ENCODE peak calls at places on chromosome 3, in eight cellular contexts. One of them, this sample, is unnamed.

GRCh38 chr3:133573054-133573628 is 345 bp upstream of the CDV3 start:
- DNase-seq in AG04449: peak; percentile 100
- DNase-seq in body of pancreas: peak; percentile 100
- DNase-seq in foreskin fibroblast: peak; percentile 100
- DNase-seq in AG09309: peak; percentile 100
- DNase-seq in brain microvascular endothelial cell: peak; percentile 100
- DNase-seq in bronchial epithelial cell: peak; percentile 99
- DNase-seq in AG10803: peak; percentile 100
- DNase-seq in this sample: peak; percentile 100

GRCh38 chr3:150450906-150451305 is 42.8 kb downstream of the TSC22D2 start:
- DNase-seq in AG04449: no peak
- DNase-seq in body of pancreas: no peak
- DNase-seq in foreskin fibroblast: no peak
- DNase-seq in AG09309: no peak
- DNase-seq in brain microvascular endothelial cell: no peak
- DNase-seq in bronchial epithelial cell: no peak
- DNase-seq in AG10803: no peak
- DNase-seq in this sample: no peak

GRCh38 chr3:66812126-66812525 is 186.0 kb upstream of the KBTBD8 start:
- DNase-seq in AG04449: no peak
- DNase-seq in body of pancreas: no peak
- DNase-seq in foreskin fibroblast: peak; percentile 84
- DNase-seq in AG09309: no peak
- DNase-seq in brain microvascular endothelial cell: peak; percentile 17
- DNase-seq in bronchial epithelial cell: peak; percentile 48
- DNase-seq in AG10803: peak; percentile 49
- DNase-seq in this sample: no peak

GRCh38 chr3:23913873-23914743 is 2.7 kb downstream of the NKIRAS1 start:
- DNase-seq in AG04449: no peak
- DNase-seq in body of pancreas: no peak
- DNase-seq in foreskin fibroblast: no peak
- DNase-seq in AG09309: no peak
- DNase-seq in brain microvascular endothelial cell: no peak
- DNase-seq in bronchial epithelial cell: no peak
- DNase-seq in AG10803: no peak
- DNase-seq in this sample: no peak

GRCh38 chr3:113312416-113312815 is 101.1 kb downstream of the BOC start:
- DNase-seq in AG04449: no peak
- DNase-seq in body of pancreas: no peak
- DNase-seq in foreskin fibroblast: no peak
- DNase-seq in AG09309: no peak
- DNase-seq in brain microvascular endothelial cell: no peak
- DNase-seq in bronchial epithelial cell: no peak
- DNase-seq in AG10803: no peak
- DNase-seq in this sample: no peak

GRCh38 chr3:50620846-50621245 is 3.9 kb downstream of the MAPKAPK3 start:
- DNase-seq in AG04449: no peak
- DNase-seq in body of pancreas: no peak
- DNase-seq in foreskin fibroblast: peak; percentile 68
- DNase-seq in AG09309: no peak
- DNase-seq in brain microvascular endothelial cell: no peak
- DNase-seq in bronchial epithelial cell: no peak
- DNase-seq in AG10803: no peak
- DNase-seq in this sample: no peak

GRCh38 chr3:49718419-49719213 is 868 bp downstream of the AMIGO3 start:
- DNase-seq in AG04449: no peak
- DNase-seq in body of pancreas: no peak
- DNase-seq in foreskin fibroblast: peak; percentile 38
- DNase-seq in AG09309: no peak
- DNase-seq in brain microvascular endothelial cell: no peak
- DNase-seq in bronchial epithelial cell: peak; percentile 14
- DNase-seq in AG10803: no peak
- DNase-seq in this sample: no peak

GRCh38 chr3:60708191-60708975 is 542.9 kb downstream of the FHIT start:
- DNase-seq in AG04449: peak; percentile 63
- DNase-seq in body of pancreas: no peak
- DNase-seq in foreskin fibroblast: peak; percentile 48
- DNase-seq in AG09309: no peak
- DNase-seq in brain microvascular endothelial cell: peak; percentile 82
- DNase-seq in bronchial epithelial cell: peak; percentile 37
- DNase-seq in AG10803: peak; percentile 71
- DNase-seq in this sample: peak; percentile 89

GRCh38 chr3:115134648-115135347 is 12.3 kb downstream of the ZBTB20 start:
- DNase-seq in AG04449: no peak
- DNase-seq in body of pancreas: no peak
- DNase-seq in foreskin fibroblast: no peak
- DNase-seq in AG09309: no peak
- DNase-seq in brain microvascular endothelial cell: no peak
- DNase-seq in bronchial epithelial cell: no peak
- DNase-seq in AG10803: no peak
- DNase-seq in this sample: no peak

GRCh38 chr3:45176912-45177311 is 30.7 kb upstream of the CDCP1 start:
- DNase-seq in AG04449: no peak
- DNase-seq in body of pancreas: no peak
- DNase-seq in foreskin fibroblast: no peak
- DNase-seq in AG09309: no peak
- DNase-seq in brain microvascular endothelial cell: no peak
- DNase-seq in bronchial epithelial cell: no peak
- DNase-seq in AG10803: no peak
- DNase-seq in this sample: no peak

GRCh38 chr3:4588410-4588809 is 95.3 kb downstream of the ITPR1 start:
- DNase-seq in AG04449: peak; percentile 3
- DNase-seq in body of pancreas: no peak
- DNase-seq in foreskin fibroblast: peak; percentile 75
- DNase-seq in AG09309: no peak
- DNase-seq in brain microvascular endothelial cell: peak; percentile 52
- DNase-seq in bronchial epithelial cell: peak; percentile 58
- DNase-seq in AG10803: peak; percentile 31
- DNase-seq in this sample: peak; percentile 24

GRCh38 chr3:19149388-19149787 is 1.1 kb downstream of the KCNH8 start:
- DNase-seq in AG04449: no peak
- DNase-seq in body of pancreas: no peak
- DNase-seq in foreskin fibroblast: peak; percentile 25
- DNase-seq in AG09309: no peak
- DNase-seq in brain microvascular endothelial cell: peak; percentile 25
- DNase-seq in bronchial epithelial cell: peak; percentile 37
- DNase-seq in AG10803: peak; percentile 10
- DNase-seq in this sample: no peak

DNA sequence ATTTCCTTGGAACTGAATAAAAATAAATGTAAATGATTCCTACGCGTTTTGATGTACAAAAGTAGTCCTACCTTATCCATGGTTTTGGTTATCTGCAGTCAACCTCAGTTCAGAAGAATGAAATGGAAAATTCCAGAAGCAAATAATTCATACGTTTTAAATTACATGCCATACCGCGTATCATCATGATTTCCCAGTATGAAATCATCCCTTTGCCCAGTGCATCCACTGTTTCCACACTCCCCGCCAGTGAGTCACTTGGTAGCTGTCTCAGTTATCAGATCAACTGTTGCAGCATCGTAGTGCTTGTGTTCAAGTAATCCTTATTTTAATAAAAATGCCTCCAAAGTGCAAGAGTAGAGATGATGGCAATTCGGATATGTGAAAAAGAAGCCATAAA is 9.1 kb upstream of the MFSD1 start:
- DNase-seq in AG04449: peak; percentile 87
- DNase-seq in body of pancreas: no peak
- DNase-seq in foreskin fibroblast: peak; percentile 93
- DNase-seq in AG09309: peak; percentile 90
- DNase-seq in brain microvascular endothelial cell: peak; percentile 98
- DNase-seq in bronchial epithelial cell: peak; percentile 86
- DNase-seq in AG10803: peak; percentile 92
- DNase-seq in this sample: peak; percentile 77
- H3K4me3 ChIP-seq in AG04449: no peak overlapping the region
- H3K4me3 ChIP-seq in body of pancreas: no peak overlapping the region
- H3K4me3 ChIP-seq in foreskin fibroblast: no peak overlapping the region
- H3K4me3 ChIP-seq in AG09309: no peak overlapping the region
- H3K4me3 ChIP-seq in brain microvascular endothelial cell: no peak overlapping the region
- H3K4me3 ChIP-seq in bronchial epithelial cell: no peak overlapping the region
- H3K4me3 ChIP-seq in AG10803: no peak overlapping the region
- H3K4me3 ChIP-seq in this sample: no peak overlapping the region

DNA sequence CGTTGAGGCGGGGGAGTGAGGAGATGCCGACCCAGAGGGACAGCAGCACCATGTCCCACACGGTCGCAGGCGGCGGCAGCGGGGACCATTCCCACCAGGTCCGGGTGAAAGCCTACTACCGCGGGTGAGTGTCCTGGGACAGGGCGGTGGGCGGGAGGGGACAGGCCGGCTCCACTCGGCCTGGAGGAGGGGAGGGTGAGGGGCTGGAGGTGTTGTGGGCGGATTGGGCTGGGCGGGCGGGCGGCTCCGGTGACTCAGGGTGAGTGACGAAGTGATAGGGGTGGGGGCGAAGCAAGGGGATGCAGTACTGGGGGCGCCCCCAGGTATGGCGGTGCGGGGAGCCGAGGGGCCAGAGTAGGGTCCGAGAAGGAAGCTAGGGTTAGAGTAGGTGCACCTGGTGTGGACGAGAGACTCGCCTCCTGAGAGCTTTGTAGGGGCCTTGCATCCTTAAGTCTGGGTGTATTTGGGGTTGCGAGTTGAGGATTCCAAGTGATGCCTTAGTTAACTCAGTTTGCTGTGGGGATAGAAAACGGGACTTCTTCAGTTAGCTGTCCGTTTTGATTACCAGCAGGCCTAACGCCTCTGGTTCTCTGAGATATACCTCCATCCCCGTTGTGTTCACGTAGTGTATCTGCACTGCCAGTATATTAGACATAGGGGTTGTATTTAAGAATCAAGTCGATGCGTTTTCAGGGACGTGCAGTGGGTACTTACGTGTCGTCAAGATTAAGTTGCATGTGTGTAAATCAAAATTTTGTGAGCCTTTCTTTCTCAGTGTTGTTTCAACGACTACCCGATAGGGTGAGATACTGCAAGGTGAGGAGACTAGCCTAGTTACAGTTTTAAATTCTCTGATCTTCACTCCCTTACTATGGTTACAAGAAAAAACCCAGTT is 670 bp downstream of the PRKCI start:
- DNase-seq in AG04449: no peak
- DNase-seq in body of pancreas: peak; percentile 33
- DNase-seq in foreskin fibroblast: peak; percentile 51
- DNase-seq in AG09309: no peak
- DNase-seq in brain microvascular endothelial cell: peak; percentile 11
- DNase-seq in bronchial epithelial cell: peak; percentile 51
- DNase-seq in AG10803: peak; percentile 16
- DNase-seq in this sample: no peak
- H3K4me3 ChIP-seq in AG04449: peak overlapping the region; percentile 74
- H3K4me3 ChIP-seq in body of pancreas: peak overlapping the region; percentile 79
- H3K4me3 ChIP-seq in foreskin fibroblast: peak overlapping the region; percentile 90
- H3K4me3 ChIP-seq in AG09309: peak overlapping the region; percentile 83
- H3K4me3 ChIP-seq in brain microvascular endothelial cell: peak overlapping the region; percentile 78
- H3K4me3 ChIP-seq in bronchial epithelial cell: peak overlapping the region; percentile 90
- H3K4me3 ChIP-seq in AG10803: peak overlapping the region; percentile 68
- H3K4me3 ChIP-seq in this sample: peak overlapping the region; percentile 82

DNA sequence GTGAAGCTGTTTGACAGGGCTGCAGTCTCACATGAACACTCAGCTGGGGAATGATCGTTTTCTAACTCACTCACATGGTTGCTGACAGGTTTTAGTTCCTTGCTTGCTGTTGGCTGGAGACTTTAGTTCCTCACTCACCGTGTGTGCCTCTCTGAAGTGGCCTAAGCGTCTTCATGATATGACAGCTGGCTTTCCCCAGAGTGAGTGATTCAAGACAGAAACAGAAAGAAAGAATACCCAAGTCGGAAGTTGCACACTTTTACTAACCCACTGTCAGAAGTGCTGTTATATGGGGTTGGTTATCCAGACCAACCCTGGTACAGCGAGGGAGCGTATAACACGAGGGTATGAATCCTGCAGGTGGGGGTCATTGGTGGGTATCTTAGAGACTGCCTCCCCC is 229.8 kb upstream of the TBL1XR1 start:
- DNase-seq in AG04449: no peak
- DNase-seq in body of pancreas: peak; percentile 20
- DNase-seq in foreskin fibroblast: no peak
- DNase-seq in AG09309: no peak
- DNase-seq in brain microvascular endothelial cell: no peak
- DNase-seq in bronchial epithelial cell: no peak
- DNase-seq in AG10803: no peak
- DNase-seq in this sample: no peak
- H3K4me3 ChIP-seq in AG04449: no peak overlapping the region
- H3K4me3 ChIP-seq in body of pancreas: no peak overlapping the region
- H3K4me3 ChIP-seq in foreskin fibroblast: no peak overlapping the region
- H3K4me3 ChIP-seq in AG09309: no peak overlapping the region
- H3K4me3 ChIP-seq in brain microvascular endothelial cell: no peak overlapping the region
- H3K4me3 ChIP-seq in bronchial epithelial cell: no peak overlapping the region
- H3K4me3 ChIP-seq in AG10803: no peak overlapping the region
- H3K4me3 ChIP-seq in this sample: no peak overlapping the region

GRCh38 chr3:173556546-173556945 is 159.0 kb downstream of the NLGN1 start:
- DNase-seq in AG04449: no peak
- DNase-seq in body of pancreas: no peak
- DNase-seq in foreskin fibroblast: no peak
- DNase-seq in AG09309: no peak
- DNase-seq in brain microvascular endothelial cell: no peak
- DNase-seq in bronchial epithelial cell: no peak
- DNase-seq in AG10803: no peak
- DNase-seq in this sample: no peak

GRCh38 chr3:173552526-173552925 is 155.0 kb downstream of the NLGN1 start:
- DNase-seq in AG04449: no peak
- DNase-seq in body of pancreas: no peak
- DNase-seq in foreskin fibroblast: no peak
- DNase-seq in AG09309: no peak
- DNase-seq in brain microvascular endothelial cell: no peak
- DNase-seq in bronchial epithelial cell: no peak
- DNase-seq in AG10803: peak; percentile 1
- DNase-seq in this sample: no peak

GRCh38 chr3:173548261-173548660 is 150.7 kb downstream of the NLGN1 start:
- DNase-seq in AG04449: no peak
- DNase-seq in body of pancreas: no peak
- DNase-seq in foreskin fibroblast: no peak
- DNase-seq in AG09309: no peak
- DNase-seq in brain microvascular endothelial cell: no peak
- DNase-seq in bronchial epithelial cell: no peak
- DNase-seq in AG10803: peak; percentile 1
- DNase-seq in this sample: no peak

DNA sequence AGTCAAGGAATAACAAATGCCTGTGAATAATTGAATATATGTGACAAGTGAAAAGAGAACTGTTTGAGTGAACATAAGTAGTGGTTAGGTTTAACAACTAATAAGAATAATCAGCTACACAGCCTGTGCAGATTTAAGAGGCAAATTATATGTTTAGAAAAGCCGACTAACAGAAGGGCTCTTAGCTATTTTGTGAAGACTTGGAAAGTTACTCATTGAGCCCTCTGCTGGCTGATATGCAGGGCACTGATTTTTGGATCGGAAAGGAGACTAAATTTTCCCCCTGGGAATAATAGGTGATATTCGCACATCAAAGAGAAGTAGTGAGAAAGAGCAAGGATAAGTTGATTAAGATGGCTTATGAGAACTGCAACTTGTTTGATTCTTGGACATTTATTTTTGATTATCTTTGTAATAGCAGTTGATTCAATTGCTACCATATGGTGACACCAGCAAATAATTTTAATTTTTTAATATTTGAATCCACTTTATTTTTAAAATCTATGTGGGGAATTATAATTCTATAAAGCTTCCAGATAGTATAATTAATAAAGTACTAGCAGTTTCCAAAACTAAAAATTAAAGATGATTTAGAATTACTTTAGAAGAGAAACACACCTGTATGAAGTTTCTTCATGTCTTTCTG is 156.2 kb downstream of the NLGN1 start:
- DNase-seq in AG04449: no peak
- DNase-seq in body of pancreas: peak; percentile 3
- DNase-seq in foreskin fibroblast: peak; percentile 64
- DNase-seq in AG09309: peak; percentile 23
- DNase-seq in brain microvascular endothelial cell: peak; percentile 15
- DNase-seq in bronchial epithelial cell: peak; percentile 43
- DNase-seq in AG10803: peak; percentile 58
- DNase-seq in this sample: peak; percentile 3
- H3K4me3 ChIP-seq in AG04449: no peak overlapping the region
- H3K4me3 ChIP-seq in body of pancreas: no peak overlapping the region
- H3K4me3 ChIP-seq in foreskin fibroblast: no peak overlapping the region
- H3K4me3 ChIP-seq in AG09309: no peak overlapping the region
- H3K4me3 ChIP-seq in brain microvascular endothelial cell: no peak overlapping the region
- H3K4me3 ChIP-seq in bronchial epithelial cell: no peak overlapping the region
- H3K4me3 ChIP-seq in AG10803: no peak overlapping the region
- H3K4me3 ChIP-seq in this sample: no peak overlapping the region

GRCh38 chr3:123419850-123420292 is 29.0 kb downstream of the ADCY5 start:
- DNase-seq in AG04449: no peak
- DNase-seq in body of pancreas: peak; percentile 81
- DNase-seq in foreskin fibroblast: no peak
- DNase-seq in AG09309: no peak
- DNase-seq in brain microvascular endothelial cell: no peak
- DNase-seq in bronchial epithelial cell: no peak
- DNase-seq in AG10803: no peak
- DNase-seq in this sample: no peak
- H3K4me3 ChIP-seq in AG04449: no peak overlapping the region
- H3K4me3 ChIP-seq in body of pancreas: no peak overlapping the region
- H3K4me3 ChIP-seq in foreskin fibroblast: no peak overlapping the region
- H3K4me3 ChIP-seq in AG09309: no peak overlapping the region
- H3K4me3 ChIP-seq in brain microvascular endothelial cell: no peak overlapping the region
- H3K4me3 ChIP-seq in bronchial epithelial cell: no peak overlapping the region
- H3K4me3 ChIP-seq in AG10803: no peak overlapping the region
- H3K4me3 ChIP-seq in this sample: no peak overlapping the region